ENCODE peak calls at places on chromosome 7, in ten cellular contexts. P is astrocyte; D is trophoblast cell; E is CMK; X is activated naive CD8-positive, alpha-beta T cell treated with anti-CD3 and anti-CD28 coated beads, Interleukin-2, amount 50 U/mL, for 24 hours; G is activated naive CD4-positive, alpha-beta T cell; N is aorta; A is NAMALWA; C is activated T-helper 1 cell treated with Interleukin-2 at 50 U/mL for 16 hours; B is right lobe of liver. Q is an unnamed sample.

GRCh38 chr7:100897111-100897608 is 1.5 kb upstream of the ACHE start:
- DNase-seq in C (no peak), P (no peak), X (peak; percentile 57), G (peak; percentile 35), B (peak; percentile 64), N (peak; percentile 92), E (no peak), D (peak; percentile 58), A (peak; percentile 69), Q (no peak)

GRCh38 chr7:155837126-155837479 is 24.8 kb upstream of the SHH start:
- DNase-seq in C (no peak), E (no peak), P (no peak), X (no peak), B (no peak), A (no peak), D (no peak), G (no peak), N (no peak), Q (no peak)

GRCh38 chr7:123352957-123353356 is 153.2 kb upstream of the SLC13A1 start:
- DNase-seq in A (no peak), D (no peak), E (no peak), C (no peak), N (no peak), B (no peak), X (no peak), P (no peak), G (no peak), Q (no peak)

GRCh38 chr7:74138334-74138867 is 35.8 kb upstream of the EIF4H start:
- DNase-seq in E (no peak), A (no peak), D (peak; percentile 38), P (no peak), X (no peak), C (no peak), B (no peak), N (no peak), G (no peak), Q (no peak)

GRCh38 chr7:36137258-36137657 is 15.8 kb upstream of the EEPD1 start:
- DNase-seq in X (no peak), P (no peak), D (no peak), N (no peak), B (no peak), A (no peak), C (no peak), G (no peak), E (no peak), Q (no peak)

GRCh38 chr7:152572101-152572500 is 103.8 kb downstream of the XRCC2 start:
- DNase-seq in P (no peak), G (no peak), N (no peak), A (no peak), E (no peak), C (no peak), X (no peak), B (no peak), D (no peak), Q (no peak)

GRCh38 chr7:545470-545869 is 25.8 kb upstream of the PDGFA start:
- DNase-seq in G (no peak), B (no peak), D (no peak), P (no peak), N (no peak), X (no peak), C (no peak), E (no peak), A (no peak), Q (no peak)

GRCh38 chr7:94832051-94832450 is 75.3 kb upstream of the PPP1R9A start:
- DNase-seq in G (no peak), B (no peak), X (no peak), E (no peak), N (no peak), P (peak; percentile 10), D (no peak), A (no peak), C (no peak), Q (no peak)

GRCh38 chr7:151570366-151570915 is 50.7 kb upstream of the RHEB start:
- DNase-seq in E (no peak), N (no peak), P (no peak), X (no peak), C (no peak), B (no peak), A (peak; percentile 29), G (no peak), D (no peak), Q (no peak)

GRCh38 chr7:30977896-30978564 is 14.3 kb downstream of the GHRHR start:
- DNase-seq in X (peak; percentile 16), G (no peak), E (no peak), P (no peak), B (peak; percentile 78), D (peak; percentile 60), A (peak; percentile 44), N (peak; percentile 75), C (no peak), Q (no peak)

GRCh38 chr7:47100815-47101435 is 481.0 kb downstream of the TNS3 start:
- DNase-seq in D (peak; percentile 70), A (peak; percentile 71), P (no peak), G (no peak), N (no peak), C (no peak), X (no peak), E (no peak), B (peak; percentile 66), Q (no peak)

GRCh38 chr7:111031916-111032315 is 59.0 kb upstream of the LRRN3 start:
- DNase-seq in E (no peak), N (no peak), C (no peak), G (no peak), X (no peak), P (no peak), B (no peak), A (no peak), D (no peak), Q (no peak)

GRCh38 chr7:101094791-101095375 is 9.6 kb downstream of the TRIM56 start:
- DNase-seq in A (peak; percentile 37), D (peak; percentile 97), C (no peak), G (no peak), N (no peak), B (peak; percentile 61), P (no peak), X (peak; percentile 54), E (no peak), Q (no peak)

GRCh38 chr7:135239263-135239662 is 5.6 kb downstream of the STRA8 start:
- DNase-seq in P (no peak), X (no peak), B (no peak), D (no peak), E (no peak), C (no peak), N (no peak), G (no peak), A (no peak), Q (no peak)

GRCh38 chr7:47391726-47392125 is 190.2 kb downstream of the TNS3 start:
- DNase-seq in C (no peak), D (no peak), X (no peak), B (no peak), N (peak; percentile 21), P (no peak), A (no peak), G (no peak), E (no peak), Q (no peak)

GRCh38 chr7:154353385-154353784 is 301.2 kb downstream of the DPP6 start:
- DNase-seq in E (no peak), A (no peak), C (no peak), N (no peak), X (no peak), P (no peak), D (no peak), G (no peak), B (no peak), Q (no peak)

GRCh38 chr7:95264225-95264927 is 60.0 kb downstream of the PON1 start:
- DNase-seq in D (peak; percentile 45), G (no peak), A (no peak), E (no peak), B (no peak), N (no peak), P (peak; percentile 77), X (no peak), C (no peak), Q (no peak)

GRCh38 chr7:81499262-81500116 is 270.4 kb downstream of the HGF start:
- DNase-seq in D (peak; percentile 75), C (no peak), X (no peak), N (no peak), A (peak; percentile 92), E (no peak), B (no peak), G (no peak), P (peak; percentile 69), Q (no peak)

GRCh38 chr7:27605689-27606269 is 56.9 kb downstream of the HIBADH start:
- DNase-seq in P (peak; percentile 15), C (no peak), A (peak; percentile 55), E (no peak), G (no peak), B (no peak), N (no peak), D (peak; percentile 9), X (no peak), Q (no peak)

GRCh38 chr7:33130184-33130583 is 820 bp downstream of the BBS9 start:
- DNase-seq in X (no peak), D (no peak), B (no peak), G (no peak), P (no peak), C (no peak), E (no peak), N (no peak), A (no peak), Q (no peak)

GRCh38 chr7:79434098-79434497 is 19.4 kb downstream of the MAGI2 start:
- DNase-seq in A (no peak), P (peak; percentile 47), N (no peak), D (peak; percentile 39), G (no peak), B (no peak), X (no peak), C (no peak), E (no peak), Q (no peak)

GRCh38 chr7:134890246-134891240 is 95.8 kb upstream of the AGBL3 start:
- DNase-seq in N (no peak), X (no peak), E (no peak), C (no peak), G (no peak), D (no peak), P (peak; percentile 77), B (peak; percentile 48), A (no peak), Q (no peak)

GRCh38 chr7:130141858-130142653 is 63.1 kb downstream of the TMEM209 start:
- DNase-seq in A (no peak), C (no peak), D (no peak), B (no peak), E (no peak), N (no peak), X (no peak), G (no peak), P (no peak), Q (no peak)

GRCh38 chr7:26553128-26553527 is 261.5 kb downstream of the SNX10 start:
- DNase-seq in D (no peak), G (no peak), P (no peak), X (no peak), E (no peak), C (no peak), A (no peak), N (no peak), B (no peak), Q (no peak)